ENCODE peak calls at places on chromosomes 11 and 22, in five cellular contexts. One of them, this sample, is unnamed. For H3K4me1, the result is how much of the 10 kb centered on the place peaks cover.

GRCh38 chr11:93072236-93072635 is 102.8 kb downstream of the MTNR1B start:
- DNase-seq in A549: no peak
- DNase-seq in CD8-positive, alpha-beta T cell: no peak
- DNase-seq in IMR-90: no peak
- DNase-seq in psoas muscle: no peak
- DNase-seq in this sample: no peak

GRCh38 chr11:75450826-75451783 is 18.1 kb upstream of the KLHL35 start:
- DNase-seq in A549: no peak
- DNase-seq in CD8-positive, alpha-beta T cell: peak
- DNase-seq in IMR-90: no peak
- DNase-seq in psoas muscle: no peak
- DNase-seq in this sample: peak

GRCh38 chr11:46983598-46983997 is 47.0 kb downstream of the CSTPP1 start:
- DNase-seq in A549: no peak
- DNase-seq in CD8-positive, alpha-beta T cell: no peak
- DNase-seq in IMR-90: no peak
- DNase-seq in psoas muscle: no peak
- DNase-seq in this sample: no peak

GRCh38 chr11:19846654-19847330 is 134.2 kb downstream of the NAV2 start:
- DNase-seq in A549: no peak
- DNase-seq in CD8-positive, alpha-beta T cell: no peak
- DNase-seq in IMR-90: peak
- DNase-seq in psoas muscle: no peak
- DNase-seq in this sample: no peak

GRCh38 chr11:68117896-68118470 is 3.2 kb downstream of the CHKA start:
- DNase-seq in A549: no peak
- DNase-seq in CD8-positive, alpha-beta T cell: no peak
- DNase-seq in IMR-90: no peak
- DNase-seq in psoas muscle: no peak
- DNase-seq in this sample: peak

GRCh38 chr11:57426754-57427691 is at the start of gene SLC43A3:
- DNase-seq in A549: no peak
- DNase-seq in CD8-positive, alpha-beta T cell: peak
- DNase-seq in IMR-90: peak
- DNase-seq in psoas muscle: peak
- DNase-seq in this sample: no peak

GRCh38 chr11:30821438-30821965 is 235.3 kb upstream of the MPPED2 start:
- DNase-seq in A549: no peak
- DNase-seq in CD8-positive, alpha-beta T cell: no peak
- DNase-seq in IMR-90: no peak
- DNase-seq in psoas muscle: no peak
- DNase-seq in this sample: no peak

GRCh38 chr11:86671386-86672006 is 920 bp downstream of the ME3 start:
- DNase-seq in A549: peak
- DNase-seq in CD8-positive, alpha-beta T cell: no peak
- DNase-seq in IMR-90: no peak
- DNase-seq in psoas muscle: peak
- DNase-seq in this sample: peak

GRCh38 chr22:46665151-46665695 is 45.0 kb downstream of the GRAMD4 start:
- DNase-seq in A549: no peak
- DNase-seq in CD8-positive, alpha-beta T cell: no peak
- DNase-seq in IMR-90: no peak
- DNase-seq in psoas muscle: no peak
- DNase-seq in this sample: no peak

GRCh38 chr11:72696866-72697428 is 22.7 kb upstream of the PDE2A start:
- DNase-seq in A549: no peak
- DNase-seq in CD8-positive, alpha-beta T cell: no peak
- DNase-seq in IMR-90: no peak
- DNase-seq in psoas muscle: peak
- DNase-seq in this sample: no peak

GRCh38 chr22:22820076-22820475 is 67.5 kb upstream of the IGLL5 start:
- DNase-seq in A549: no peak
- DNase-seq in CD8-positive, alpha-beta T cell: peak
- DNase-seq in IMR-90: no peak
- DNase-seq in psoas muscle: no peak
- DNase-seq in this sample: no peak

DNA sequence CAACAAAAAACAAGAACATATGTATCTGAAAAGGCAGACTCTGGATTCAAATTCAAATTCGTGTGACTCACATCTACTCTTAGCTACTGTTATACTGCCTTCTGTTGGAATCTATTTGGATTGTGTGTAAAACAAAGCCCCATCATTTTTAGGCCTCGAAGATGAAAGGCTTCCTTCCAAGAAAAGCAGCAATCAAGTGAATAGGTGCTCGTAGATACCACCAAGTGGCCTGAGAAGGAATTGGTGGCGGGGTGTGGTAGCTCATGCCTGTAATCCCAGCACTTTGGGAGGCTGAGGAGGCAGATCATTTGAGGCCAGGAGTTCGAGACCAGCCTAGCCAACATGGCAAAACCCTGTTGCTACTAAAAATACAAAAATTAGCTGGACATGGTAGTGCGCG is 4.2 kb downstream of the GRAMD1B start:
- DNase-seq in A549: peak
- DNase-seq in CD8-positive, alpha-beta T cell: no peak
- DNase-seq in IMR-90: peak
- DNase-seq in psoas muscle: no peak
- DNase-seq in this sample: peak
- H3K4me1 ChIP-seq in A549: under half
- H3K4me1 ChIP-seq in CD8-positive, alpha-beta T cell: under half
- H3K4me1 ChIP-seq in IMR-90: under half
- H3K4me1 ChIP-seq in psoas muscle: under half
- H3K4me1 ChIP-seq in this sample: under half

GRCh38 chr11:36738292-36738861 is 140.3 kb upstream of the RAG2 start:
- DNase-seq in A549: no peak
- DNase-seq in CD8-positive, alpha-beta T cell: no peak
- DNase-seq in IMR-90: no peak
- DNase-seq in psoas muscle: no peak
- DNase-seq in this sample: no peak
- H3K4me1 ChIP-seq in A549: under half
- H3K4me1 ChIP-seq in CD8-positive, alpha-beta T cell: under half
- H3K4me1 ChIP-seq in IMR-90: under half
- H3K4me1 ChIP-seq in psoas muscle: under half
- H3K4me1 ChIP-seq in this sample: under half

GRCh38 chr11:128259816-128260215 is 327.5 kb downstream of the ETS1 start:
- DNase-seq in A549: no peak
- DNase-seq in CD8-positive, alpha-beta T cell: no peak
- DNase-seq in IMR-90: no peak
- DNase-seq in psoas muscle: no peak
- DNase-seq in this sample: no peak

GRCh38 chr11:128262463-128263345 is 324.7 kb downstream of the ETS1 start:
- DNase-seq in A549: no peak
- DNase-seq in CD8-positive, alpha-beta T cell: no peak
- DNase-seq in IMR-90: no peak
- DNase-seq in psoas muscle: no peak
- DNase-seq in this sample: no peak

GRCh38 chr11:128260398-128260797 is 327.0 kb downstream of the ETS1 start:
- DNase-seq in A549: no peak
- DNase-seq in CD8-positive, alpha-beta T cell: no peak
- DNase-seq in IMR-90: no peak
- DNase-seq in psoas muscle: no peak
- DNase-seq in this sample: no peak

GRCh38 chr11:128266893-128267292 is 320.5 kb downstream of the ETS1 start:
- DNase-seq in A549: no peak
- DNase-seq in CD8-positive, alpha-beta T cell: no peak
- DNase-seq in IMR-90: no peak
- DNase-seq in psoas muscle: no peak
- DNase-seq in this sample: no peak

GRCh38 chr11:128261011-128261421 is 326.3 kb downstream of the ETS1 start:
- DNase-seq in A549: no peak
- DNase-seq in CD8-positive, alpha-beta T cell: no peak
- DNase-seq in IMR-90: no peak
- DNase-seq in psoas muscle: no peak
- DNase-seq in this sample: no peak
- H3K4me1 ChIP-seq in A549: under half
- H3K4me1 ChIP-seq in CD8-positive, alpha-beta T cell: under half
- H3K4me1 ChIP-seq in IMR-90: under half
- H3K4me1 ChIP-seq in psoas muscle: under half
- H3K4me1 ChIP-seq in this sample: under half

GRCh38 chr22:43288378-43288777 is 54.8 kb downstream of the SCUBE1 start:
- DNase-seq in A549: no peak
- DNase-seq in CD8-positive, alpha-beta T cell: no peak
- DNase-seq in IMR-90: no peak
- DNase-seq in psoas muscle: no peak
- DNase-seq in this sample: no peak

GRCh38 chr22:43288807-43289417 is 54.3 kb downstream of the SCUBE1 start:
- DNase-seq in A549: no peak
- DNase-seq in CD8-positive, alpha-beta T cell: no peak
- DNase-seq in IMR-90: no peak
- DNase-seq in psoas muscle: no peak
- DNase-seq in this sample: no peak

GRCh38 chr22:43291381-43291780 is 51.8 kb downstream of the SCUBE1 start:
- DNase-seq in A549: no peak
- DNase-seq in CD8-positive, alpha-beta T cell: no peak
- DNase-seq in IMR-90: no peak
- DNase-seq in psoas muscle: no peak
- DNase-seq in this sample: no peak

GRCh38 chr22:43289976-43290663 is 53.1 kb downstream of the SCUBE1 start:
- DNase-seq in A549: no peak
- DNase-seq in CD8-positive, alpha-beta T cell: no peak
- DNase-seq in IMR-90: peak
- DNase-seq in psoas muscle: peak
- DNase-seq in this sample: no peak

GRCh38 chr22:43289551-43289963 is 53.6 kb downstream of the SCUBE1 start:
- DNase-seq in A549: no peak
- DNase-seq in CD8-positive, alpha-beta T cell: no peak
- DNase-seq in IMR-90: peak
- DNase-seq in psoas muscle: no peak
- DNase-seq in this sample: no peak
- H3K4me1 ChIP-seq in A549: under half
- H3K4me1 ChIP-seq in CD8-positive, alpha-beta T cell: under half
- H3K4me1 ChIP-seq in IMR-90: under half
- H3K4me1 ChIP-seq in psoas muscle: under half
- H3K4me1 ChIP-seq in this sample: under half

DNA sequence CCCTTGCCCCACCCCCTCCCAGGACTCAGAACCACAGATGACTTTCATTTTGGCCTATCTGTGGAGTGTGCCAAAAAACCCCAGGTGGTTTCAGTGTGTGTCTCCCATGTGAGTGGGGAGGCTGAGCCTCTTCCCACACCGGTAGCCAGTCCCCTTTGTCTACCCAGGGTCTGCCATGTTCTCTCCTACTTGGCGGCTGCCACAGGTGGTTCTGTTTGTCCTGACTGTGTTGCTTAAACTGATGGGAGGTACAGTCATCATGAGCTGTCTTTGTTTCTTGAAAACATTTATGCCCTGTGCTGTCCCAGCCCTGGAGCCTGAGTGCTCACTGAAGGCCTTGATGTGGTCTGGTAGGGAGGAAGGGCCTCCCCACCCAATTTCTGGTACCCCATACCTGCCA is 39.7 kb upstream of the SUSD2 start:
- DNase-seq in A549: no peak
- DNase-seq in CD8-positive, alpha-beta T cell: no peak
- DNase-seq in IMR-90: peak
- DNase-seq in psoas muscle: no peak
- DNase-seq in this sample: no peak
- H3K4me1 ChIP-seq in A549: under half
- H3K4me1 ChIP-seq in CD8-positive, alpha-beta T cell: half or more
- H3K4me1 ChIP-seq in IMR-90: under half
- H3K4me1 ChIP-seq in psoas muscle: under half
- H3K4me1 ChIP-seq in this sample: under half

GRCh38 chr11:2943711-2944118 is 14.5 kb upstream of the PHLDA2 start:
- DNase-seq in A549: no peak
- DNase-seq in CD8-positive, alpha-beta T cell: no peak
- DNase-seq in IMR-90: no peak
- DNase-seq in psoas muscle: no peak
- DNase-seq in this sample: no peak

GRCh38 chr11:2945757-2946287 is 16.6 kb upstream of the PHLDA2 start:
- DNase-seq in A549: no peak
- DNase-seq in CD8-positive, alpha-beta T cell: no peak
- DNase-seq in IMR-90: no peak
- DNase-seq in psoas muscle: no peak
- DNase-seq in this sample: no peak

GRCh38 chr11:2942872-2943710 is 13.9 kb upstream of the PHLDA2 start:
- DNase-seq in A549: no peak
- DNase-seq in CD8-positive, alpha-beta T cell: no peak
- DNase-seq in IMR-90: no peak
- DNase-seq in psoas muscle: no peak
- DNase-seq in this sample: no peak

GRCh38 chr11:2944530-2944929 is 15.3 kb upstream of the PHLDA2 start:
- DNase-seq in A549: no peak
- DNase-seq in CD8-positive, alpha-beta T cell: no peak
- DNase-seq in IMR-90: no peak
- DNase-seq in psoas muscle: no peak
- DNase-seq in this sample: no peak

GRCh38 chr11:2944953-2945756 is 15.9 kb upstream of the PHLDA2 start:
- DNase-seq in A549: no peak
- DNase-seq in CD8-positive, alpha-beta T cell: no peak
- DNase-seq in IMR-90: peak
- DNase-seq in psoas muscle: peak
- DNase-seq in this sample: no peak
- H3K4me1 ChIP-seq in A549: under half
- H3K4me1 ChIP-seq in CD8-positive, alpha-beta T cell: under half
- H3K4me1 ChIP-seq in IMR-90: under half
- H3K4me1 ChIP-seq in psoas muscle: under half
- H3K4me1 ChIP-seq in this sample: under half

GRCh38 chr22:38177044-38177443 is 4.6 kb downstream of the PLA2G6 start:
- DNase-seq in A549: no peak
- DNase-seq in CD8-positive, alpha-beta T cell: no peak
- DNase-seq in IMR-90: no peak
- DNase-seq in psoas muscle: no peak
- DNase-seq in this sample: no peak

GRCh38 chr22:38184788-38185187 is 3.2 kb upstream of the PLA2G6 start:
- DNase-seq in A549: no peak
- DNase-seq in CD8-positive, alpha-beta T cell: no peak
- DNase-seq in IMR-90: no peak
- DNase-seq in psoas muscle: no peak
- DNase-seq in this sample: no peak

GRCh38 chr22:38181453-38182200 is at the start of gene PLA2G6:
- DNase-seq in A549: peak
- DNase-seq in CD8-positive, alpha-beta T cell: peak
- DNase-seq in IMR-90: peak
- DNase-seq in psoas muscle: peak
- DNase-seq in this sample: peak

GRCh38 chr22:38177926-38178604 is 3.6 kb downstream of the PLA2G6 start:
- DNase-seq in A549: peak
- DNase-seq in CD8-positive, alpha-beta T cell: no peak
- DNase-seq in IMR-90: peak
- DNase-seq in psoas muscle: peak
- DNase-seq in this sample: peak

DNA sequence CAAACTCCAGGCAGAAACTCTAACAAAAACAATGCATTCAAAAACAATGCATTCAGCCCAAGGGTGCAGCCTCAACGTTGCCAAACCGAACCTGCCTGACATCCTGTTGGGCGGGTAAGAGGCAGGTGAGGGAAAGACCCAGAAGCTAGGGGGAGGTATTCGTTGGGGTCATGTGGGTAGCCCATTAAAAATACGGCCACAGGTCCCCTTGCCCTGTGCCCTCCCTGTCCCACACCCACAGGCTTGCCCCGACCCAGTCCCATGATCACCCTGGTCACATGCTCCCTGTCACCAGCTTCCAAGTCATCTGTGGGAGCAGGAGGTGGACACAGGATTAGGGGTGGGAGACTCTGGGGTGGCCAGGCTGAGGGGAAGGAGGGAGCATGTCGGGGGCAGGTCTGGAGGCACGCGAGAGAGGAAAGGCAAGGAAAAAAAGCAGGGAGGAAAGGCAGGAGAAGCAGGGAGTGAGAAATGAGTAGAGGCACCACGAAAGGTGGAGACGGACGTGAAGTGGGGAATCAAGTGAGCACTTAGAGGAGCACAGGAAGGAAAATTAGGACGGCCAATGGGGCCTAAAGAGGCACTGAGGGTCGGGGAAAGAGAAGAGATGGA is 683 bp downstream of the PLA2G6 start:
- DNase-seq in A549: no peak
- DNase-seq in CD8-positive, alpha-beta T cell: peak
- DNase-seq in IMR-90: no peak
- DNase-seq in psoas muscle: peak
- DNase-seq in this sample: peak
- H3K4me1 ChIP-seq in A549: under half
- H3K4me1 ChIP-seq in CD8-positive, alpha-beta T cell: under half
- H3K4me1 ChIP-seq in IMR-90: under half
- H3K4me1 ChIP-seq in psoas muscle: half or more
- H3K4me1 ChIP-seq in this sample: under half

This sample was measured in Caco-2.